ENCODE peak calls at places on chromosomes 2 and 18, in six cellular contexts. N, R, I, K, H and J are unnamed samples. For H3K27me3, the result is how much of the 10 kb centered on the place peaks cover.

GRCh38 chr18:35407871-35408481 is 30.8 kb upstream of the ZNF396 start:
- DNase-seq in N (peak), H (peak), K (peak), I (peak), R (peak), J (no peak)

GRCh38 chr18:5546660-5547059 is 2.9 kb upstream of the EPB41L3 start:
- DNase-seq in H (no peak), N (no peak), I (peak), R (no peak), K (peak), J (no peak)

GRCh38 chr2:160352492-160352891 is 141.1 kb downstream of the RBMS1 start:
- DNase-seq in R (no peak), K (no peak), I (no peak), N (no peak), H (no peak), J (no peak)

GRCh38 chr2:37782721-37783438 is 111.4 kb upstream of the CDC42EP3 start:
- DNase-seq in R (no peak), H (no peak), K (no peak), I (no peak), N (peak), J (no peak)

GRCh38 chr2:64291181-64291580 is 147.0 kb upstream of the PELI1 start:
- DNase-seq in I (no peak), N (no peak), H (no peak), K (no peak), R (no peak), J (no peak)

GRCh38 chr18:2572144-2572682 is 856 bp downstream of the NDC80 start:
- DNase-seq in I (no peak), H (no peak), R (no peak), K (peak), N (no peak), J (no peak)

GRCh38 chr2:233912799-233913423 is 4.3 kb upstream of the TRPM8 start:
- DNase-seq in R (peak), I (peak), N (no peak), K (peak), H (no peak), J (no peak)

GRCh38 chr2:58842501-58843144 is 601.5 kb upstream of the FANCL start:
- DNase-seq in K (peak), I (no peak), N (no peak), R (no peak), H (no peak), J (no peak)

GRCh38 chr2:224594840-224595239 is 9.7 kb upstream of the CUL3 start:
- DNase-seq in H (no peak), K (no peak), R (no peak), N (no peak), I (no peak), J (no peak)

GRCh38 chr2:46801731-46802664 is 113.6 kb downstream of the MCFD2 start:
- DNase-seq in N (no peak), H (no peak), K (no peak), I (no peak), R (no peak), J (peak)

GRCh38 chr2:67858886-67859285 is 203.9 kb downstream of the C1D start:
- DNase-seq in H (no peak), I (no peak), R (no peak), K (no peak), N (no peak), J (no peak)

GRCh38 chr2:89763254-89763580 is 1071.7 kb downstream of the RPIA start:
- DNase-seq in N (peak), K (peak), R (no peak), I (no peak), H (no peak), J (no peak)

GRCh38 chr18:7520200-7520780 is 46.8 kb upstream of the PTPRM start:
- DNase-seq in N (no peak), H (no peak), K (no peak), R (no peak), I (no peak), J (no peak)

GRCh38 chr2:239723486-239724193 is 301.5 kb downstream of the NDUFA10 start:
- DNase-seq in K (no peak), R (no peak), I (no peak), N (peak), H (no peak), J (no peak)

GRCh38 chr18:22987547-22988182 is 54.5 kb downstream of the RBBP8 start:
- DNase-seq in H (no peak), K (no peak), N (no peak), R (no peak), I (no peak), J (no peak)

GRCh38 chr18:60485207-60485606 is 112.6 kb upstream of the MC4R start:
- DNase-seq in K (no peak), N (no peak), R (no peak), I (no peak), H (no peak), J (no peak)

GRCh38 chr2:24380687-24381271 is 20.4 kb upstream of the ITSN2 start:
- DNase-seq in H (no peak), I (no peak), N (no peak), R (no peak), K (peak), J (no peak)

GRCh38 chr2:24372033-24372432 is 11.7 kb upstream of the ITSN2 start:
- DNase-seq in I (no peak), N (no peak), H (no peak), R (no peak), K (no peak), J (no peak)

DNA sequence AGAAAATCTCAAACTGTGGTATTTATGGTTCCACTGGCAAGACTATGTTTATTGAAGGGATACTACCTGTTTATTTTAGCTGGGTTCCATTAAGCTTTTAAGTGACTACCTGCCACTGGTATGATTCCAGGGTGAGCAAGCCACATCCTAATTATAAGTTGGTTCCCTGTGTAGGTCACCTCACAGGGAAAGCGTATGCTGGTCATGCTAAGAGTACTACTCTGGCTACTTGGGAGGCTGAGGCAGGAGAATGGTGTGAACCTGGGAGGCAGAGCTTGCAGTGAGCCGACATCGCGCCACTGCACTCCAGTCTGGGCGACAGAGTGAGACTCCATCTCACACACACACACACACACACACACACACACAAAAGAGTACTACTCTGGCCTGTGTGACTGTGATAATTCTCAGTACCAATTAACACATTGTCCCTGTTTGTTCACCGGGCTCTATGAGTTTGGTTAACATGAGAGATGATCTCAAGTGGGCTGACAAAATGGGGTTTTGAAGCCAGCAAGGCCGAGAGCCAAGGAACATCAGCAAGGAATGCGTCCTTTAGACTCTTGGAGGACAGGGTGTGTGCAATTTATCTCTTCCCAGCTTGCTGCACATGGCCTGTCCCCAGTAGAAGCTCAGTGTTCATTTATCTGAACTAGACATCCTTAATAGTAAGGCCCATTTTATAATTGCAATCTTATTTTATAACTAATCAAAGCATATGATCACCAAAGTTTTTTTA is 15.2 kb upstream of the ITSN2 start:
- DNase-seq in R (no peak), H (no peak), K (no peak), I (no peak), N (no peak), J (no peak)
- H3K27me3 ChIP-seq in R (under half), H (under half), K (under half), I (under half), N (under half), J (under half)

DNA sequence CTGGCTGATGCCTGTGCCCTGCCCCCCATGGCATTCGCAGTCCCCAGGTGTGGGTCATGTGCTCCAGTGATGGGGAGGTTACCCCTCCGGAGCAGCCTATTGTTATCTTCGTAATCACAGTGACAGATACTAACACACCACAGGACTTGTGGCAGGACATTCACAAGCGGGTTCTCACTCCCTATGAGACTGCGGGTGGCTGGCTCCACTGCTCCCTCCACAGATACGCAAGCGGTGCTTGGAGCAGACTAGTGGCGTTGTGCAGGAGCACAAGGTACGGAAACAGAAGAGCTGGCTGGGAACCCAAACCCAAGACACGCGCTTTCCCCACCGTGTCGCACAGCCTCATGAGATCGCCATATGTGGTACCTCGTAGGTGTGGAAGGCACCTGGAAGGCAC is 52.2 kb downstream of the ACKR3 start:
- DNase-seq in I (no peak), K (peak), N (no peak), H (no peak), R (no peak), J (no peak)
- H3K27me3 ChIP-seq in I (under half), K (under half), N (under half), H (under half), R (under half), J (under half)

GRCh38 chr2:235142588-235142987 is 190.8 kb downstream of the SH3BP4 start:
- DNase-seq in R (no peak), K (no peak), H (no peak), I (no peak), N (no peak), J (peak)

GRCh38 chr2:235144291-235144690 is 192.5 kb downstream of the SH3BP4 start:
- DNase-seq in N (no peak), I (no peak), K (no peak), H (no peak), R (no peak), J (peak)

GRCh38 chr2:235146206-235146605 is 194.4 kb downstream of the SH3BP4 start:
- DNase-seq in H (no peak), I (no peak), K (peak), N (no peak), R (no peak), J (no peak)

GRCh38 chr2:235141411-235142128 is 189.8 kb downstream of the SH3BP4 start:
- DNase-seq in H (no peak), R (no peak), I (no peak), K (no peak), N (no peak), J (no peak)

GRCh38 chr2:235143789-235144188 is 192.0 kb downstream of the SH3BP4 start:
- DNase-seq in K (no peak), I (no peak), N (no peak), R (no peak), H (no peak), J (peak)
- H3K27me3 ChIP-seq in K (under half), I (under half), N (under half), R (under half), H (under half), J (under half)

GRCh38 chr2:4221434-4221833 is 518.1 kb downstream of the DCDC2C start:
- DNase-seq in I (no peak), R (no peak), K (no peak), H (no peak), N (no peak), J (no peak)
- H3K27me3 ChIP-seq in I (under half), R (under half), K (under half), H (under half), N (under half), J (under half)

DNA sequence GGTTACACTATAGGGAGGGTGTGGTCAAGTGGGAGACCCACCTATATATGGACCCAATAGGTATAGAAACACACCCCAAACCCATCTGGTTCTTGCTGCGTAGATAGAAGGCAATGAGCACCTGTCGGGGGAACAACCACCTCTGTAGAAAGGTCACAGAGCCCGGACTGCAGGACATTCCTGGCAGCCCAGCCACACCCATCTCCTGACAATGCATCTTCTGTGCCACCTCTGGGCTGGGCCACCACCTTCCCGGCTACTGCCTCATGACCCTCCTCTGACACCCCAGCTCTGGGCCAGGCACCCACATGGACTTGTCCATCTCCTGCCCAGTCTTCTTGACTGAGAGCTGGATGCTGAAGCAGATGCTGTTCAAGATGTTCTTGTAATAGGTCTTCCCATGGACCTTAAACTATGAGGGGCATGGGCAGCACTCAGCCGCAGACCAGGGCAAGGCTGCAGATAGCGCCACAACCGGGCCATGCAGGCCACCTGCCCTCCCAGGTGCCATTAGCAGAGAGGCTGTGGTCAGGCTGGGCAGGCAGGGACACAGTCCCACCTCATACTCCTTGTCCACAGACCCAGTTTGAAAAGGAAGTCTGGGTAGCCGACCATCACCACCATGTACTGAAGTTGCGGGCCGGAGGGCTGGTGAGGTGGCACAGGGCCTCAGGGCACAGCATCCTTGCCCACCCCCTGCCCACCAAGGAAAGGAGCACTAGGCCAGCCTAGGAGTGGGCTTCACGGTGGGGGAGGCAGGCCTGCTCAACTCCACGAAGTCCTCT is 9.3 kb downstream of the ALPG start:
- DNase-seq in K (no peak), H (no peak), R (no peak), I (no peak), N (no peak), J (peak)
- H3K27me3 ChIP-seq in K (under half), H (under half), R (under half), I (half or more), N (under half), J (under half)

GRCh38 chr2:60597346-60597745 is 43.9 kb upstream of the BCL11A start:
- DNase-seq in H (no peak), R (no peak), I (no peak), N (no peak), K (peak), J (no peak)

GRCh38 chr2:60595953-60596352 is 42.5 kb upstream of the BCL11A start:
- DNase-seq in N (no peak), R (no peak), I (no peak), H (no peak), K (no peak), J (no peak)
- H3K27me3 ChIP-seq in N (under half), R (under half), I (under half), H (under half), K (under half), J (under half)